ENCODE peak calls at places on chromosomes 2 and 18, in ten cellular contexts. S, C, X, H, W, V, M, F, Q and O are unnamed samples.

GRCh38 chr18:78330761-78331160 is 648.9 kb upstream of the SALL3 start:
- DNase-seq in S (no peak), W (no peak), M (no peak), C (no peak), H (peak; percentile 3), V (no peak), Q (no peak), F (no peak), X (no peak), O (no peak)

GRCh38 chr2:174959787-174960186 is 45.4 kb downstream of the CHN1 start:
- DNase-seq in W (no peak), M (no peak), V (no peak), Q (no peak), X (no peak), F (no peak), S (no peak), H (no peak), C (no peak), O (no peak)

GRCh38 chr2:27652341-27652740 is 11.1 kb downstream of the SUPT7L start:
- DNase-seq in X (no peak), V (no peak), W (no peak), H (no peak), C (no peak), Q (no peak), S (no peak), M (no peak), F (no peak), O (no peak)

GRCh38 chr2:170013802-170014551 is 164.0 kb upstream of the MYO3B start:
- DNase-seq in M (no peak), Q (no peak), C (no peak), H (no peak), X (no peak), F (no peak), W (no peak), V (no peak), S (no peak), O (no peak)

GRCh38 chr2:110101280-110101844 is 14.3 kb downstream of the MALL start:
- DNase-seq in V (peak; percentile 98), X (peak; percentile 46), H (peak; percentile 100), F (peak; percentile 98), Q (peak; percentile 100), S (no peak), W (peak; percentile 100), C (peak; percentile 90), M (no peak), O (peak; percentile 98)

GRCh38 chr2:96538487-96539214 is 2.1 kb downstream of the ARID5A start:
- DNase-seq in H (peak; percentile 18), F (no peak), V (no peak), C (no peak), M (no peak), X (no peak), W (peak; percentile 59), S (peak; percentile 77), Q (no peak), O (peak; percentile 93)

GRCh38 chr2:217162533-217162932 is 302.7 kb upstream of the TNP1 start:
- DNase-seq in C (no peak), W (peak; percentile 97), S (no peak), F (no peak), X (no peak), V (peak; percentile 22), M (no peak), H (peak; percentile 97), Q (peak; percentile 87), O (no peak)

GRCh38 chr2:241010531-241011295 is 12.3 kb downstream of the SNED1 start:
- DNase-seq in Q (no peak), H (no peak), C (no peak), W (no peak), F (no peak), M (no peak), X (no peak), S (no peak), V (no peak), O (peak; percentile 62)

GRCh38 chr2:3606370-3607124 is 11.6 kb downstream of the COLEC11 start:
- DNase-seq in M (no peak), Q (no peak), H (no peak), X (no peak), F (peak; percentile 36), W (no peak), C (no peak), S (no peak), V (no peak), O (no peak)